ENCODE peak calls at places on chromosomes 4 and X, in five cellular contexts. M is kidney epithelial cell; K is hepatocyte; Z is effector CD4-positive, alpha-beta T cell; I is NCI-H510A. T is an unnamed sample.
A peak's percentile ranks its signal among the peaks of the same experiment; 100 is the strongest.

GRCh38 chr4:117893207-117893606 is 141.1 kb upstream of the NDST3 start:
- DNase-seq in M (peak; percentile 35), K (no peak), Z (no peak), I (no peak), T (no peak)

GRCh38 chr4:87511500-87511899 is 17.7 kb downstream of the SPARCL1 start:
- DNase-seq in M (no peak), K (no peak), Z (no peak), I (no peak), T (no peak)

GRCh38 chr4:18695733-18696527 is 674.4 kb upstream of the LCORL start:
- DNase-seq in M (no peak), K (no peak), Z (no peak), I (no peak), T (no peak)

GRCh38 chrX:103107836-103108235 is 14.9 kb upstream of the NXF3 start:
- DNase-seq in M (no peak), K (no peak), Z (no peak), I (no peak), T (no peak)

GRCh38 chr4:65839288-65839919 is 169.1 kb upstream of the EPHA5 start:
- DNase-seq in M (no peak), K (no peak), Z (no peak), I (no peak), T (no peak)

GRCh38 chr4:185656467-185656890 is 121.2 kb upstream of the PDLIM3 start:
- DNase-seq in M (no peak), K (peak; percentile 42), Z (no peak), I (no peak), T (no peak)

GRCh38 chr4:152778656-152779512 is 646 bp downstream of the TIGD4 start:
- DNase-seq in M (no peak), K (peak; percentile 28), Z (peak; percentile 6), I (peak; percentile 19), T (no peak)

GRCh38 chr4:186203391-186203802 is 12.0 kb downstream of the CYP4V2 start:
- DNase-seq in M (no peak), K (peak; percentile 14), Z (no peak), I (no peak), T (peak; percentile 13)

GRCh38 chrX:27445438-27445837 is 17.7 kb downstream of the PPP4R3C start:
- DNase-seq in M (no peak), K (peak; percentile 7), Z (no peak), I (no peak), T (no peak)

GRCh38 chr4:83107636-83108035 is 6.9 kb downstream of the PLAC8 start:
- DNase-seq in M (no peak), K (no peak), Z (no peak), I (no peak), T (no peak)

GRCh38 chrX:40096395-40097091 is 1.2 kb downstream of the BCOR start:
- DNase-seq in M (no peak), K (peak; percentile 68), Z (peak; percentile 62), I (no peak), T (no peak)

GRCh38 chr4:113596396-113596795 is 165.1 kb downstream of the CAMK2D start:
- DNase-seq in M (no peak), K (no peak), Z (no peak), I (no peak), T (no peak)

GRCh38 chrX:132594129-132594528 is 105.3 kb upstream of the MBNL3 start:
- DNase-seq in M (no peak), K (peak; percentile 14), Z (no peak), I (no peak), T (no peak)

GRCh38 chr4:147760695-147761094 is 28.8 kb downstream of the ARHGAP10 start:
- DNase-seq in M (no peak), K (no peak), Z (no peak), I (no peak), T (peak; percentile 23)

GRCh38 chrX:134654398-134655012 is 3.8 kb downstream of the PLAC1 start:
- DNase-seq in M (no peak), K (no peak), Z (no peak), I (no peak), T (no peak)

GRCh38 chrX:96971812-96972211 is 88.1 kb downstream of the RPA4 start:
- DNase-seq in M (no peak), K (no peak), Z (no peak), I (no peak), T (no peak)

GRCh38 chrX:38052096-38052495 is 45.7 kb downstream of the SYTL5 start:
- DNase-seq in M (peak; percentile 77), K (no peak), Z (no peak), I (no peak), T (no peak)

GRCh38 chrX:24528605-24529004 is 63.5 kb downstream of the PDK3 start:
- DNase-seq in M (no peak), K (no peak), Z (no peak), I (no peak), T (no peak)

GRCh38 chrX:13398073-13398823 is 78.4 kb upstream of the ATXN3L start:
- DNase-seq in M (peak; percentile 99), K (peak; percentile 90), Z (no peak), I (no peak), T (no peak)

GRCh38 chrX:42027367-42028025 is 104.1 kb upstream of the CASK start:
- DNase-seq in M (no peak), K (no peak), Z (no peak), I (no peak), T (no peak)

T was measured in DMS153.